ENCODE peak calls at places on chromosomes 2 and 18, in four cellular contexts. M is H9, X is mesendoderm, K is IMR-90. E is an unnamed sample.

GRCh38 chr18:59988098-59988706 is 88.4 kb downstream of the PMAIP1 start:
- DNase-seq in K (peak), X (peak), M (no peak), E (peak)

GRCh38 chr2:239308696-239309397 is 92.0 kb downstream of the HDAC4 start:
- DNase-seq in X (no peak), K (peak), M (peak), E (no peak)

GRCh38 chr18:32177530-32177929 is 12.3 kb upstream of the MEP1B start:
- DNase-seq in K (no peak), M (no peak), X (no peak), E (no peak)

GRCh38 chr18:55244520-55244919 is 285.3 kb upstream of the CCDC68 start:
- DNase-seq in K (peak), M (no peak), X (no peak), E (no peak)

GRCh38 chr2:205637779-205638503 is 44.4 kb upstream of the NRP2 start:
- DNase-seq in M (no peak), X (no peak), K (no peak), E (no peak)

GRCh38 chr2:33607137-33607781 is 8.2 kb upstream of the FAM98A start:
- DNase-seq in M (peak), K (no peak), X (peak), E (no peak)

GRCh38 chr18:22093731-22094374 is 75.5 kb upstream of the GATA6 start:
- DNase-seq in M (no peak), X (peak), K (no peak), E (no peak)

GRCh38 chr18:68181956-68182355 is 533.0 kb downstream of the TMX3 start:
- DNase-seq in K (peak), M (no peak), X (no peak), E (no peak)

GRCh38 chr18:76399613-76400391 is 95.2 kb downstream of the ZNF516 start:
- DNase-seq in M (no peak), X (no peak), K (no peak), E (no peak)

GRCh38 chr2:178469219-178469849 is 9.1 kb downstream of the FKBP7 start:
- DNase-seq in M (no peak), X (no peak), K (no peak), E (no peak)

GRCh38 chr18:73980289-73980979 is 167.2 kb downstream of the FBXO15 start:
- DNase-seq in K (peak), X (peak), M (peak), E (peak)

GRCh38 chr2:88185480-88185879 is 15.3 kb downstream of the THNSL2 start:
- DNase-seq in M (no peak), X (no peak), K (no peak), E (no peak)

GRCh38 chr18:44973282-44973681 is 292.6 kb downstream of the SETBP1 start:
- DNase-seq in K (no peak), M (no peak), X (peak), E (no peak)

GRCh38 chr2:217402622-217403383 is 542.9 kb upstream of the TNP1 start:
- DNase-seq in M (no peak), K (no peak), X (no peak), E (no peak)

GRCh38 chr2:11387831-11388230 is 43.4 kb upstream of the ROCK2 start:
- DNase-seq in X (no peak), M (no peak), K (no peak), E (no peak)

GRCh38 chr2:106339608-106340007 is 128.6 kb downstream of the RGPD3 start:
- DNase-seq in K (no peak), X (no peak), M (no peak), E (no peak)

GRCh38 chr2:53504507-53504906 is 263.1 kb upstream of the CHAC2 start:
- DNase-seq in X (no peak), K (no peak), M (no peak), E (no peak)

GRCh38 chr2:17337507-17337906 is 180.7 kb downstream of the RAD51AP2 start:
- DNase-seq in X (no peak), M (no peak), K (no peak), E (no peak)

GRCh38 chr2:231278868-231279267 is 80.4 kb downstream of the ARMC9 start:
- DNase-seq in X (no peak), M (no peak), K (no peak), E (no peak)

GRCh38 chr18:64966667-64967066 is 784.1 kb upstream of the CDH7 start:
- DNase-seq in M (peak), K (no peak), X (peak), E (peak)

GRCh38 chr2:108588070-108588668 is 53.9 kb downstream of the LIMS1 start:
- DNase-seq in K (no peak), X (no peak), M (no peak), E (no peak)

GRCh38 chr2:6301426-6301825 is 564.3 kb downstream of the CMPK2 start:
- DNase-seq in K (no peak), X (no peak), M (no peak), E (no peak)

GRCh38 chr2:219658861-219659260 is 31.4 kb downstream of the SLC4A3 start:
- DNase-seq in K (no peak), M (no peak), X (no peak), E (no peak)

GRCh38 chr2:75238670-75239330 is 39.5 kb upstream of the TACR1 start:
- DNase-seq in K (peak), M (no peak), X (no peak), E (no peak)

GRCh38 chr2:164560181-164560792 is 61.0 kb downstream of the GRB14 start:
- DNase-seq in K (peak), X (peak), M (no peak), E (peak)

GRCh38 chr2:146324954-146325353 is 1519.9 kb upstream of the ACVR2A start:
- DNase-seq in K (peak), M (no peak), X (no peak), E (no peak)

GRCh38 chr18:7878265-7879173 is 311.4 kb downstream of the PTPRM start:
- DNase-seq in K (no peak), X (peak), M (no peak), E (peak)

GRCh38 chr2:136116111-136116812 is 1.7 kb downstream of the CXCR4 start:
- DNase-seq in K (no peak), M (no peak), X (peak), E (peak)

GRCh38 chr2:150464270-150464669 is 23.2 kb downstream of the RND3 start:
- DNase-seq in X (no peak), M (no peak), K (no peak), E (no peak)
- H3K23ac ChIP-seq in X (no peak), M (no peak), K (no peak), E (no peak)

GRCh38 chr2:42900226-42900744 is 107.9 kb upstream of the HAAO start:
- DNase-seq in M (no peak), X (no peak), K (no peak), E (no peak)
- H3K23ac ChIP-seq in M (no peak), X (no peak), K (no peak), E (no peak)

GRCh38 chr2:112275887-112276773 is 733 bp downstream of the ZC3H6 start:
- DNase-seq in M (peak), X (peak), K (peak), E (peak)
- H3K23ac ChIP-seq in M (no peak), X (peak), K (peak), E (peak)

DNA sequence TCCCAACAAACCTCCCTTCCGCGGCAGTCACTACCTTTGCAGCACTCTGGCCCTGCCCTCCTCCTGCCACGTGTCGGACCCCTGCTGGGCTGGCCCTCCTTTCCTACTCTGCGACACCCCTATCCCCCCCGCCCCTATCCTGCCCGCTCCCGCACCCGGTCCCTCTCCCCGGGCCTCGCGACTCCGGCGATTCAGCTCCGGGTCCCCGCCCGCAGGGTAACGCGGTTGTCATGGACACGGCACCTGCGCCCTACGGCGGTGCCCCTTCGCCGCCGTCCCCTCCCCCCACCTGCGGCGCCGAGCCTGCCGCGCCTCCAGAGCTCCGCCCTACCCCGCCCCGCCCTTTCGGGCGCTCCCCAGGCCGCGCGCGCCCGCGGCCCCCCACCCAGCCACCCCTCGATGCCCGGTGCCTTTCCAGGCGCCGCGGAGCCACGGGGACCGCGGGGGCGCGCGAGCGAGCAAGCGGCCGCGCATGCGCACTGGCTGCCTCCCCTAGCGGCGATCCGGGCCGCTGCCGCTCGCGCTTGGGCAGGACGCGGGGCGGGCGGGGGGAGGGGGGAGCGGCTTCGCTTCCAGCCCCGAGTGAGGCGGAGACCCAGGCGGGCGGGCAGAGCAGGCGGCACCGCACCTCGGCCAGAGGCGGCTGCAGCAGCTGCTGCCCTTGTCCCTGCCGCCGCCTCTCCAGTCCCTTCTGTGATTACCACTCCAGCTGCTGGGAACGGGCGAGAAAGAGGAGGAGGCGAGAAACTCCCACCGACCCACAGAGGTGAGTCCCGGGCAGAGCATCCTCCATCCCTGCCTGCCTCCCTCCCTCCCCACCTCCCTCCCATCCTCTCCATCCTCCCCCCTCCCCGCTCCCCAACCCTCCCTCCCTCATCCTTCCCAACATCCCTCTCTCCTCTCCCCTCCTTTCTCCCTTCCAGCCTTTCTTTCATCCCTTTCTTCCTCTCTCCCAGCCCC is at the start of gene CTNNA2:
- DNase-seq in M (peak), K (no peak), X (peak), E (peak)
- H3K23ac ChIP-seq in M (no peak), K (no peak), X (no peak), E (no peak)